ENCODE peak calls at places on chromosomes 12 and 14, in nine cellular contexts. One of them, this sample, is unnamed.

GRCh38 chr12:75986001-75986739 is 45.4 kb downstream of the PHLDA1 start:
- DNase-seq in esophagus muscularis mucosa: no peak
- DNase-seq in stomach: no peak
- DNase-seq in HepG2: peak; percentile 44
- DNase-seq in suprapubic skin: no peak
- DNase-seq in tibial nerve: no peak
- DNase-seq in transverse colon: no peak
- DNase-seq in uterus: no peak
- DNase-seq in GM12878: no peak
- DNase-seq in this sample: peak; percentile 66

GRCh38 chr12:69095765-69096477 is 143.4 kb upstream of the CPSF6 start:
- DNase-seq in esophagus muscularis mucosa: no peak
- DNase-seq in stomach: no peak
- DNase-seq in HepG2: no peak
- DNase-seq in suprapubic skin: no peak
- DNase-seq in tibial nerve: no peak
- DNase-seq in transverse colon: no peak
- DNase-seq in uterus: no peak
- DNase-seq in GM12878: no peak
- DNase-seq in this sample: no peak

GRCh38 chr12:104414581-104415305 is 42.0 kb upstream of the CHST11 start:
- DNase-seq in esophagus muscularis mucosa: no peak
- DNase-seq in stomach: no peak
- DNase-seq in HepG2: no peak
- DNase-seq in suprapubic skin: no peak
- DNase-seq in tibial nerve: no peak
- DNase-seq in transverse colon: no peak
- DNase-seq in uterus: no peak
- DNase-seq in GM12878: no peak
- DNase-seq in this sample: no peak

GRCh38 chr14:105155071-105155651 is 13.4 kb downstream of the JAG2 start:
- DNase-seq in esophagus muscularis mucosa: no peak
- DNase-seq in stomach: no peak
- DNase-seq in HepG2: no peak
- DNase-seq in suprapubic skin: no peak
- DNase-seq in tibial nerve: no peak
- DNase-seq in transverse colon: no peak
- DNase-seq in uterus: no peak
- DNase-seq in GM12878: no peak
- DNase-seq in this sample: no peak

GRCh38 chr12:65657635-65658034 is 166.6 kb upstream of the HMGA2 start:
- DNase-seq in esophagus muscularis mucosa: no peak
- DNase-seq in stomach: no peak
- DNase-seq in HepG2: no peak
- DNase-seq in suprapubic skin: no peak
- DNase-seq in tibial nerve: no peak
- DNase-seq in transverse colon: no peak
- DNase-seq in uterus: no peak
- DNase-seq in GM12878: no peak
- DNase-seq in this sample: no peak

GRCh38 chr14:61527325-61528100 is 167.8 kb upstream of the HIF1A start:
- DNase-seq in esophagus muscularis mucosa: no peak
- DNase-seq in stomach: no peak
- DNase-seq in HepG2: peak; percentile 30
- DNase-seq in suprapubic skin: no peak
- DNase-seq in tibial nerve: no peak
- DNase-seq in transverse colon: no peak
- DNase-seq in uterus: no peak
- DNase-seq in GM12878: no peak
- DNase-seq in this sample: no peak

GRCh38 chr14:54692261-54692861 is 125.4 kb downstream of the SAMD4A start:
- DNase-seq in esophagus muscularis mucosa: no peak
- DNase-seq in stomach: no peak
- DNase-seq in HepG2: no peak
- DNase-seq in suprapubic skin: no peak
- DNase-seq in tibial nerve: no peak
- DNase-seq in transverse colon: no peak
- DNase-seq in uterus: no peak
- DNase-seq in GM12878: no peak
- DNase-seq in this sample: no peak

GRCh38 chr12:106493531-106493930 is 89.3 kb upstream of the RFX4 start:
- DNase-seq in esophagus muscularis mucosa: no peak
- DNase-seq in stomach: no peak
- DNase-seq in HepG2: peak; percentile 71
- DNase-seq in suprapubic skin: no peak
- DNase-seq in tibial nerve: no peak
- DNase-seq in transverse colon: no peak
- DNase-seq in uterus: no peak
- DNase-seq in GM12878: no peak
- DNase-seq in this sample: no peak

GRCh38 chr12:132465269-132466190 is 24.4 kb upstream of the FBRSL1 start:
- DNase-seq in esophagus muscularis mucosa: no peak
- DNase-seq in stomach: no peak
- DNase-seq in HepG2: no peak
- DNase-seq in suprapubic skin: no peak
- DNase-seq in tibial nerve: no peak
- DNase-seq in transverse colon: no peak
- DNase-seq in uterus: no peak
- DNase-seq in GM12878: no peak
- DNase-seq in this sample: no peak

GRCh38 chr12:18752947-18753346 is 15.0 kb downstream of the CAPZA3 start:
- DNase-seq in esophagus muscularis mucosa: no peak
- DNase-seq in stomach: no peak
- DNase-seq in HepG2: no peak
- DNase-seq in suprapubic skin: no peak
- DNase-seq in tibial nerve: no peak
- DNase-seq in transverse colon: no peak
- DNase-seq in uterus: no peak
- DNase-seq in GM12878: no peak
- DNase-seq in this sample: no peak

GRCh38 chr12:58925111-58925732 is 4.9 kb upstream of the LRIG3 start:
- DNase-seq in esophagus muscularis mucosa: no peak
- DNase-seq in stomach: no peak
- DNase-seq in HepG2: no peak
- DNase-seq in suprapubic skin: no peak
- DNase-seq in tibial nerve: no peak
- DNase-seq in transverse colon: no peak
- DNase-seq in uterus: no peak
- DNase-seq in GM12878: no peak
- DNase-seq in this sample: peak; percentile 56

GRCh38 chr12:10307630-10308029 is at the start of gene KLRD1:
- DNase-seq in esophagus muscularis mucosa: no peak
- DNase-seq in stomach: no peak
- DNase-seq in HepG2: no peak
- DNase-seq in suprapubic skin: no peak
- DNase-seq in tibial nerve: no peak
- DNase-seq in transverse colon: no peak
- DNase-seq in uterus: no peak
- DNase-seq in GM12878: no peak
- DNase-seq in this sample: no peak

GRCh38 chr14:83548061-83548839 is 1981.7 kb upstream of the FLRT2 start:
- DNase-seq in esophagus muscularis mucosa: no peak
- DNase-seq in stomach: no peak
- DNase-seq in HepG2: no peak
- DNase-seq in suprapubic skin: no peak
- DNase-seq in tibial nerve: no peak
- DNase-seq in transverse colon: no peak
- DNase-seq in uterus: no peak
- DNase-seq in GM12878: no peak
- DNase-seq in this sample: no peak

GRCh38 chr14:90453401-90453951 is 56.6 kb downstream of the CALM1 start:
- DNase-seq in esophagus muscularis mucosa: no peak
- DNase-seq in stomach: peak; percentile 35
- DNase-seq in HepG2: no peak
- DNase-seq in suprapubic skin: no peak
- DNase-seq in tibial nerve: no peak
- DNase-seq in transverse colon: no peak
- DNase-seq in uterus: peak; percentile 34
- DNase-seq in GM12878: no peak
- DNase-seq in this sample: peak; percentile 36
- TF ChIP-seq POLR2A in esophagus muscularis mucosa: no peak
- TF ChIP-seq POLR2A in stomach: no peak
- TF ChIP-seq POLR2A in HepG2: no peak
- TF ChIP-seq POLR2A in suprapubic skin: no peak
- TF ChIP-seq POLR2A in tibial nerve: no peak
- TF ChIP-seq POLR2A in transverse colon: no peak
- TF ChIP-seq POLR2A in uterus: no peak
- TF ChIP-seq POLR2A in GM12878: no peak
- TF ChIP-seq POLR2A in this sample: no peak

DNA sequence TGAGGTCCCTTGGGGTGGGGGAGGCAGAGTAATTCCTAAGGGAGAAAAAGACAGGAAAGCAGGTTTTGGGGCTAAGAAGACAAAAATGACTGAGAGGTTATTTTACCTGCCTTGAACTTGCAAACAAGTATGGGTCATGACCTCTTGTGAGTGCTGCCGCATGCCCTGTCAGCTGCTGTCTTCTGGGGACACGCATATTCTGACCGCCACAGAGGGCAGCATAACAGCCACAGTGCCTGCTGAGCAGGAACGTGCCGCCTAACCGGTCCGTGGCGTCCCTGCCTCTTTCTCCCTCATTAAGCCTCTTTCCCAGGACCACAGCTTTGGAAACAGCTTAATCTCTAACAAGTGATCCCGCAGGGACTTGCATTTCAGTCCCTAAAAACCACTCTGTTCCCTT is 51.3 kb upstream of the KCNA1 start:
- DNase-seq in esophagus muscularis mucosa: no peak
- DNase-seq in stomach: no peak
- DNase-seq in HepG2: peak; percentile 32
- DNase-seq in suprapubic skin: no peak
- DNase-seq in tibial nerve: no peak
- DNase-seq in transverse colon: no peak
- DNase-seq in uterus: no peak
- DNase-seq in GM12878: no peak
- DNase-seq in this sample: peak; percentile 37
- H3K4me3 ChIP-seq in esophagus muscularis mucosa: no peak overlapping the region
- H3K4me3 ChIP-seq in stomach: peak overlapping the region; percentile 34
- H3K4me3 ChIP-seq in HepG2: no peak overlapping the region
- H3K4me3 ChIP-seq in suprapubic skin: no peak overlapping the region
- H3K4me3 ChIP-seq in tibial nerve: no peak overlapping the region
- H3K4me3 ChIP-seq in transverse colon: no peak overlapping the region
- H3K4me3 ChIP-seq in uterus: no peak overlapping the region
- H3K4me3 ChIP-seq in GM12878: no peak overlapping the region
- H3K4me3 ChIP-seq in this sample: no peak overlapping the region

DNA sequence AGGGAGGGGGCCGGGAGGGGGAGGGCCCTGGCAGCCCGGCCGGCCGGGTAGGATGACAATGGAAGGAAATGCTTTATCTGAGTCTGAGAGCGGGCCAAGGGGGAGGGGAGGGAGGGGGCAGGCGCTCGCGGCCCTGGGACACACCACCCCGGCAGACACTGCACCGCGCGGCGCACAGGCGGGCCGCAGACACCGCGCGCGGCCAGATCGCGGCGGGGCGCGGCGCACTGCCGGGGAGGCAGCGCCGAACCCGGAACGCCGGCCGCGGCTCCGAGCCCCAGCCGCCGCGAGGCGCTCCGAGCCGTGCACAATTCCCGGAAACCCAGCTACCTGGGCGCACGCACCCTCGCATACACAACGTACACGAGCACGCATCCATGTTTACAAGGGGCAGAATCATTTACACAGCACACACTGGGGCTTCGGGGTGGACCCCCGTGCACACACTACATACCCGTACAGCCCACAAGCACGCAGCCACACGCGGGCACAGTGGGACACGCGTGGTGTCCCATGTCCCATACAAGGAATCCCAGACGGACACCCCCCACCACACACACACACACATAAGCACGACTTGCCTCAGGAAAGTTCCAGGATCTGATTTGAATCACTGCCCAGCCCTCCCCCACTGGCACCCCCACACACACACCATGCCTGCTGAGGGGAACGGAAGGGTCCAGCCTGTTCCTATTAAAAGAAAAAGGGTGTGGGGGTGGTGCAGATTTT is at the start of gene HDAC7:
- DNase-seq in esophagus muscularis mucosa: peak; percentile 97
- DNase-seq in stomach: peak; percentile 84
- DNase-seq in HepG2: peak; percentile 62
- DNase-seq in suprapubic skin: peak; percentile 93
- DNase-seq in tibial nerve: peak; percentile 77
- DNase-seq in transverse colon: peak; percentile 85
- DNase-seq in uterus: peak; percentile 88
- DNase-seq in GM12878: no peak
- DNase-seq in this sample: peak; percentile 86
- TF ChIP-seq POLR2A in esophagus muscularis mucosa: peak; percentile 30
- TF ChIP-seq POLR2A in stomach: no peak
- TF ChIP-seq POLR2A in HepG2: peak; percentile 56
- TF ChIP-seq POLR2A in suprapubic skin: peak; percentile 15
- TF ChIP-seq POLR2A in tibial nerve: peak; percentile 60
- TF ChIP-seq POLR2A in transverse colon: no peak
- TF ChIP-seq POLR2A in uterus: no peak
- TF ChIP-seq POLR2A in GM12878: peak; percentile 79
- TF ChIP-seq POLR2A in this sample: peak; percentile 72

GRCh38 chr14:97280526-97280925 is 483.3 kb downstream of the VRK1 start:
- DNase-seq in esophagus muscularis mucosa: peak; percentile 50
- DNase-seq in stomach: no peak
- DNase-seq in HepG2: no peak
- DNase-seq in suprapubic skin: no peak
- DNase-seq in tibial nerve: no peak
- DNase-seq in transverse colon: no peak
- DNase-seq in uterus: no peak
- DNase-seq in GM12878: no peak
- DNase-seq in this sample: no peak

GRCh38 chr14:97275276-97275675 is 478.1 kb downstream of the VRK1 start:
- DNase-seq in esophagus muscularis mucosa: peak; percentile 37
- DNase-seq in stomach: no peak
- DNase-seq in HepG2: no peak
- DNase-seq in suprapubic skin: no peak
- DNase-seq in tibial nerve: no peak
- DNase-seq in transverse colon: no peak
- DNase-seq in uterus: no peak
- DNase-seq in GM12878: no peak
- DNase-seq in this sample: no peak

GRCh38 chr14:97276573-97276972 is 479.4 kb downstream of the VRK1 start:
- DNase-seq in esophagus muscularis mucosa: no peak
- DNase-seq in stomach: no peak
- DNase-seq in HepG2: no peak
- DNase-seq in suprapubic skin: no peak
- DNase-seq in tibial nerve: no peak
- DNase-seq in transverse colon: no peak
- DNase-seq in uterus: no peak
- DNase-seq in GM12878: no peak
- DNase-seq in this sample: no peak

GRCh38 chr14:97274626-97275025 is 477.4 kb downstream of the VRK1 start:
- DNase-seq in esophagus muscularis mucosa: peak; percentile 55
- DNase-seq in stomach: no peak
- DNase-seq in HepG2: no peak
- DNase-seq in suprapubic skin: no peak
- DNase-seq in tibial nerve: no peak
- DNase-seq in transverse colon: no peak
- DNase-seq in uterus: no peak
- DNase-seq in GM12878: no peak
- DNase-seq in this sample: no peak

DNA sequence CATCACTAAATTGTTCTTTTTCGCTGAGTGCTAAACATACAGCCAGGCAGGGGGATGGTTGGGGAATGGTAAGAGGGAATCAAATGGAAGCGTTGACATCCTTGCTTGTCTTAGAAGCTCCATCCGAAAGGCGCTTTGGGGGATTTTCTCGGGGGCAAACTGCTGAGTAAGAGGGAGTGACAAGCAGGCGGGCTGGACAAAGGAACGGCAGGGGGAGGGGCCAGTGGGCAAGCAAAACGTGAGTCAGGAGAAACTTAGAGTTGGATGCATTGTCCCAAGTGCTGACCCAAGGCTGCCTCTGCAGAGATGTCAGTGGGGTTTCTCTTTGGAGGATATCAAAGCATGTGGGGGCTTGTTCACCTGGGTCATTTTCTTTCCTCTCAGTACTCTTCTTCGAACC is 480.5 kb downstream of the VRK1 start:
- DNase-seq in esophagus muscularis mucosa: peak; percentile 66
- DNase-seq in stomach: no peak
- DNase-seq in HepG2: no peak
- DNase-seq in suprapubic skin: no peak
- DNase-seq in tibial nerve: no peak
- DNase-seq in transverse colon: no peak
- DNase-seq in uterus: no peak
- DNase-seq in GM12878: no peak
- DNase-seq in this sample: no peak
- H3K4me3 ChIP-seq in esophagus muscularis mucosa: no peak overlapping the region
- H3K4me3 ChIP-seq in stomach: no peak overlapping the region
- H3K4me3 ChIP-seq in HepG2: no peak overlapping the region
- H3K4me3 ChIP-seq in suprapubic skin: no peak overlapping the region
- H3K4me3 ChIP-seq in tibial nerve: no peak overlapping the region
- H3K4me3 ChIP-seq in transverse colon: no peak overlapping the region
- H3K4me3 ChIP-seq in uterus: no peak overlapping the region
- H3K4me3 ChIP-seq in GM12878: no peak overlapping the region
- H3K4me3 ChIP-seq in this sample: no peak overlapping the region

This sample was measured in body of pancreas.